ENCODE peak calls at places on chromosomes 6 and 20, in seven cellular contexts. T, A, W, L, F, Z and D are unnamed samples.

GRCh38 chr20:20594171-20594530 is 118.3 kb downstream of the RALGAPA2 start:
- DNase-seq in L (no peak), T (peak), Z (peak), W (no peak), F (no peak), A (no peak), D (no peak)

GRCh38 chr6:129485746-129486145 is 224.2 kb downstream of the ARHGAP18 start:
- DNase-seq in W (no peak), L (no peak), T (no peak), F (no peak), Z (no peak), A (no peak), D (no peak)

GRCh38 chr6:36075656-36076055 is 48.0 kb downstream of the MAPK14 start:
- DNase-seq in W (no peak), L (no peak), Z (peak), A (no peak), F (no peak), T (peak), D (no peak)

GRCh38 chr6:80148220-80148619 is 41.7 kb downstream of the BCKDHB start:
- DNase-seq in A (no peak), T (no peak), W (no peak), L (no peak), F (no peak), Z (no peak), D (no peak)

GRCh38 chr6:158631678-158632537 is 12.6 kb downstream of the DYNLT1 start:
- DNase-seq in A (peak), F (peak), Z (no peak), L (peak), W (peak), T (peak), D (peak)

GRCh38 chr20:23127506-23128279 is 41.6 kb upstream of the CD93 start:
- DNase-seq in Z (no peak), L (peak), F (no peak), T (no peak), W (no peak), A (peak), D (no peak)

GRCh38 chr6:47478233-47479155 is 905 bp downstream of the CD2AP start:
- DNase-seq in T (peak), L (peak), F (no peak), Z (no peak), A (no peak), W (peak), D (no peak)

GRCh38 chr20:33192912-33193501 is 24.1 kb upstream of the BPIFA3 start:
- DNase-seq in T (no peak), W (no peak), F (no peak), L (no peak), Z (no peak), A (no peak), D (no peak)

GRCh38 chr6:158752613-158753012 is 66.6 kb downstream of the EZR start:
- DNase-seq in A (peak), Z (peak), F (peak), W (no peak), T (no peak), L (peak), D (no peak)

GRCh38 chr6:139448094-139448649 is 73.7 kb upstream of the CITED2 start:
- DNase-seq in F (no peak), T (no peak), A (no peak), L (no peak), Z (no peak), W (no peak), D (no peak)

GRCh38 chr20:2507875-2508630 is 662 bp downstream of the ZNF343 start:
- DNase-seq in T (peak), L (no peak), W (peak), Z (peak), A (peak), F (peak), D (no peak)

GRCh38 chr6:21219856-21220255 is 373.7 kb upstream of the SOX4 start:
- DNase-seq in L (no peak), Z (no peak), W (no peak), F (no peak), T (no peak), A (no peak), D (no peak)

GRCh38 chr6:30981942-30982772 is 1.4 kb upstream of the MUC21 start:
- DNase-seq in L (no peak), W (no peak), A (no peak), F (peak), T (no peak), Z (no peak), D (peak)

GRCh38 chr6:99334526-99335127 is 14.8 kb downstream of the FAXC start:
- DNase-seq in W (no peak), T (peak), F (no peak), Z (peak), A (no peak), L (no peak), D (no peak)

GRCh38 chr6:144063246-144063743 is 32.1 kb downstream of the SF3B5 start:
- DNase-seq in T (no peak), A (no peak), Z (no peak), L (no peak), F (no peak), W (peak), D (no peak)

GRCh38 chr20:9070304-9070703 is 1.4 kb downstream of the PLCB4 start:
- DNase-seq in F (no peak), T (no peak), A (no peak), W (no peak), L (no peak), Z (no peak), D (no peak)

GRCh38 chr6:105755885-105756284 is 330.3 kb upstream of the PRDM1 start:
- DNase-seq in A (no peak), Z (no peak), W (no peak), T (no peak), L (no peak), F (no peak), D (no peak)

GRCh38 chr6:85680388-85680787 is 37.7 kb upstream of the SYNCRIP start:
- DNase-seq in L (no peak), W (no peak), A (no peak), T (no peak), Z (no peak), F (no peak), D (no peak)

GRCh38 chr6:163170294-163170883 is 244.1 kb upstream of the QKI start:
- DNase-seq in F (no peak), A (no peak), L (no peak), W (no peak), Z (peak), T (peak), D (no peak)

GRCh38 chr6:43953256-43953655 is 174.0 kb downstream of the MRPL14 start:
- DNase-seq in F (no peak), Z (no peak), A (no peak), T (no peak), W (no peak), L (no peak), D (no peak)

GRCh38 chr6:111683749-111684267 is 78.1 kb upstream of the TRAF3IP2 start:
- DNase-seq in W (no peak), F (no peak), T (no peak), Z (no peak), L (no peak), A (peak), D (peak)

DNA sequence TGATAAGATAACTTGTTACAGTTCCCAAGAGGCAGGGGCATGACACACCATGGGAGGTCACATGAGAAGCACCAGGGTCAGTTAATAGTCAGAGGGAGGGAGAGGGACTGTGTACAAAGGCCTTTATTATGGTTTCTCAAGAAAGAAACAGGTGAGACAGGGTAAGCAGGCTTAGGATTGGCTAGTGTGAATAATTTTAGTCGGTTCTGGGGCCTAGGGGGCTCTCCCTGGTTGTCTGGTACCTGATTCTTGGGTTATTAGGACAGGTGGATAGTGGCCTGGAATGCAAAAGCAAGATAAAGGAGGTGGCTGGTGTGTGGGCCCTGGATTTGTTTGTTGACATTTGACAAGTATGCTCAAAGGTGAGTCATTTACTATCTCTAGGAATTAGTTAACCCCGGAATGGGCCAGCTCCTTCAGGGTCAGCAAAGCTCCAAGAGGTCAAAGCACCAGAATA is 49.4 kb upstream of the MCUR1 start:
- DNase-seq in F (no peak), W (no peak), Z (no peak), A (no peak), L (no peak), T (no peak), D (no peak)
- TF ChIP-seq EP300 in F (no peak), W (no peak), Z (no peak), A (no peak), L (no peak), T (no peak), D (no peak)

GRCh38 chr6:37176268-37177082 is 6.5 kb downstream of the PIM1 start:
- DNase-seq in L (no peak), F (no peak), W (no peak), Z (no peak), A (no peak), T (no peak), D (no peak)

GRCh38 chr6:37174515-37175331 is 4.8 kb downstream of the PIM1 start:
- DNase-seq in T (no peak), L (no peak), F (no peak), Z (no peak), W (no peak), A (no peak), D (no peak)

GRCh38 chr6:37177083-37177949 is 7.4 kb downstream of the PIM1 start:
- DNase-seq in W (no peak), L (no peak), T (no peak), Z (no peak), F (no peak), A (no peak), D (no peak)

GRCh38 chr6:37174196-37174514 is 4.2 kb downstream of the PIM1 start:
- DNase-seq in W (no peak), F (no peak), Z (no peak), A (no peak), L (no peak), T (no peak), D (no peak)

GRCh38 chr6:37175332-37176267 is 5.6 kb downstream of the PIM1 start:
- DNase-seq in A (no peak), T (no peak), L (no peak), F (no peak), Z (no peak), W (peak), D (peak)
- TF ChIP-seq EP300 in A (no peak), T (no peak), L (no peak), F (no peak), Z (no peak), W (no peak), D (no peak)

DNA sequence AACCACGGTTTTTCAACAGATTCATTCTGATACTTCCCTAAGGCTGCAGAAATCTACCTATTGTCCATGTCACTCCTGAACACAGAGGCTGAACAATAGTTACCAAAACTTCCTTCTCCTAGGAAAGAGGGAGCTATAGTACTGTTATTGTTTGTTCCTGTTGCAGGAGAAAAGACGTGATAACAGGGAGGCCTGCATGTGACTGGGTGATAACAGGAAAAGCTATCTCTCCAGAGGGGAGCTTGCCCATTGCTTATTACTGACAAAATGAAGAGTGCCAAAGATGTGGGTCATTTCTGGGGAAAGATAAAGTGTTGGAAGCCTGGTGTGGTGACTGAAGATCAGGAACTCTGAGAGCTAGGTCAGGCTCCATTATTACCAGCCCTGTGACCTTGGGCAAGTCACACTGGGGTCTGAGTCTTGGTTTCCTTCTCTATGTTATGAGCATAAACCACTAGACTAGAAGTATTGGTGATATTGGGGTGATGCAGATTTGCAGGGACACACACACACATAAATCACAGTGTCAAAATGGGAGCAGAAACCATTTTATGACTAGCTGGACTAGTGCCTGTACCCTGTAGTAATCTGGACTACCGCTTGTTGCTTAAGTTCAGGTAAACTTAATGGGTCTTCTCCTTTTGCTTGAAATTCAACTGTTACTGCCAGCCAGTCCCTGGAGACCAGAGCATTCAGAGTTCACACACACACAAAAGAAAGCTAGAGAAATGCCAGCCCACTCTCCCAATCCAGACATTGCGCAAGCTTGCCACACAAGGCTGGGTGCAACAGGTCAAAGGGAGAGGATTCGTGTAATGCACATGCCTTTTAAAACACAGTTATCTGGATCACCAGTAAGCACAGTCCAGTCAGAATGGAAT is 136.0 kb upstream of the CNR1 start:
- DNase-seq in A (no peak), Z (no peak), L (no peak), T (no peak), W (no peak), F (no peak), D (no peak)
- TF ChIP-seq EP300 in A (no peak), Z (no peak), L (no peak), T (no peak), W (no peak), F (no peak), D (no peak)

GRCh38 chr20:54237544-54237943 is 29.7 kb downstream of the PFDN4 start:
- DNase-seq in W (no peak), A (no peak), T (no peak), F (no peak), L (no peak), Z (no peak), D (no peak)
- TF ChIP-seq EP300 in W (no peak), A (no peak), T (no peak), F (no peak), L (no peak), Z (no peak), D (no peak)

GRCh38 chr6:41648921-41649320 is 10.7 kb downstream of the MDFI start:
- DNase-seq in W (no peak), F (no peak), Z (peak), A (no peak), L (no peak), T (no peak), D (no peak)
- TF ChIP-seq EP300 in W (no peak), F (no peak), Z (no peak), A (no peak), L (no peak), T (no peak), D (no peak)

GRCh38 chr20:14963262-14963663 is 625.9 kb upstream of the FLRT3 start:
- DNase-seq in L (no peak), Z (no peak), W (no peak), T (peak), F (no peak), A (no peak), D (no peak)
- TF ChIP-seq EP300 in L (no peak), Z (no peak), W (no peak), T (no peak), F (no peak), A (no peak), D (no peak)

DNA sequence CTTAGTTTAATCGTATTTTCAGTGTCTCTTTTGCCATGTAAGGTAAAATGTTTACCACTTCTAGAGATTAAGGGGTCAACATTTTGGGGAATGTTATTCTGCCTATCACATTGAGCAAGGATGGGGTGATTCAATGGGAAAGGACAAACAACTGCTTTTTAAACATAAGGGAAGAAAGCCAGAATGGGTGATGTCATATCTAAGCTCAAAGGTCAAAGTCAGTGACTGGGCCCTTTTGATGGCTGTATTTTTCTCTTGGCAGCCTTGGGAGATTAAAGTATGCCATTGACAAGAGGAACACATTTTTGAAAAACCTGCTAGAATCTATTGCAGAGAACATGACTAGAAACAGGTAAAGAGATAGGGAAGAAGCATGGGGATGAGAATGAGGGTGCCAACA is 477.3 kb upstream of the IRAK1BP1 start:
- DNase-seq in F (no peak), T (no peak), Z (no peak), A (no peak), L (no peak), W (no peak), D (no peak)
- TF ChIP-seq EP300 in F (no peak), T (no peak), Z (no peak), A (no peak), L (no peak), W (no peak), D (no peak)